ENCODE peak calls at places on chromosomes 3 and 15, in five cellular contexts. One of them, this sample, is unnamed.

GRCh38 chr3:52313774-52314188 is 2.3 kb upstream of the DNAH1 start:
- DNase-seq in EL: peak; percentile 39
- DNase-seq in heart left ventricle: peak; percentile 50
- DNase-seq in activated CD8-positive, alpha-beta memory T cell treated with anti-CD3 and anti-CD28 coated beads for 1 hour: no peak
- DNase-seq in GM23248: peak; percentile 55
- DNase-seq in this sample: no peak

GRCh38 chr3:62203152-62203551 is 170.2 kb downstream of the FEZF2 start:
- DNase-seq in EL: no peak
- DNase-seq in GM23248: no peak
- DNase-seq in activated CD8-positive, alpha-beta memory T cell treated with anti-CD3 and anti-CD28 coated beads for 1 hour: no peak
- DNase-seq in heart left ventricle: no peak
- DNase-seq in this sample: no peak

GRCh38 chr15:25674948-25675347 is 188.2 kb downstream of the ATP10A start:
- DNase-seq in EL: no peak
- DNase-seq in heart left ventricle: peak; percentile 69
- DNase-seq in GM23248: no peak
- DNase-seq in activated CD8-positive, alpha-beta memory T cell treated with anti-CD3 and anti-CD28 coated beads for 1 hour: no peak
- DNase-seq in this sample: no peak

GRCh38 chr3:3800076-3800448 is 831 bp downstream of the LRRN1 start:
- DNase-seq in EL: no peak
- DNase-seq in heart left ventricle: no peak
- DNase-seq in activated CD8-positive, alpha-beta memory T cell treated with anti-CD3 and anti-CD28 coated beads for 1 hour: no peak
- DNase-seq in GM23248: no peak
- DNase-seq in this sample: no peak

GRCh38 chr3:130849111-130849552 is 44.8 kb upstream of the ATP2C1 start:
- DNase-seq in EL: no peak
- DNase-seq in GM23248: no peak
- DNase-seq in heart left ventricle: peak; percentile 37
- DNase-seq in activated CD8-positive, alpha-beta memory T cell treated with anti-CD3 and anti-CD28 coated beads for 1 hour: no peak
- DNase-seq in this sample: no peak

GRCh38 chr15:80536231-80536630 is 132.0 kb downstream of the ARNT2 start:
- DNase-seq in activated CD8-positive, alpha-beta memory T cell treated with anti-CD3 and anti-CD28 coated beads for 1 hour: no peak
- DNase-seq in heart left ventricle: no peak
- DNase-seq in GM23248: no peak
- DNase-seq in EL: no peak
- DNase-seq in this sample: no peak

GRCh38 chr3:127027061-127027735 is 44.3 kb downstream of the PLXNA1 start:
- DNase-seq in heart left ventricle: no peak
- DNase-seq in GM23248: no peak
- DNase-seq in EL: no peak
- DNase-seq in activated CD8-positive, alpha-beta memory T cell treated with anti-CD3 and anti-CD28 coated beads for 1 hour: no peak
- DNase-seq in this sample: no peak

GRCh38 chr3:97291901-97292300 is 472.7 kb upstream of the ARL6 start:
- DNase-seq in heart left ventricle: no peak
- DNase-seq in GM23248: no peak
- DNase-seq in activated CD8-positive, alpha-beta memory T cell treated with anti-CD3 and anti-CD28 coated beads for 1 hour: no peak
- DNase-seq in EL: no peak
- DNase-seq in this sample: no peak

GRCh38 chr15:59249816-59250215 is 43.2 kb downstream of the LDHAL6B start:
- DNase-seq in GM23248: no peak
- DNase-seq in EL: no peak
- DNase-seq in activated CD8-positive, alpha-beta memory T cell treated with anti-CD3 and anti-CD28 coated beads for 1 hour: no peak
- DNase-seq in heart left ventricle: no peak
- DNase-seq in this sample: no peak

GRCh38 chr3:46239301-46239938 is 2.8 kb upstream of the CCR3 start:
- DNase-seq in EL: no peak
- DNase-seq in GM23248: no peak
- DNase-seq in activated CD8-positive, alpha-beta memory T cell treated with anti-CD3 and anti-CD28 coated beads for 1 hour: no peak
- DNase-seq in heart left ventricle: no peak
- DNase-seq in this sample: peak; percentile 9

GRCh38 chr3:107001635-107002034 is 375.6 kb upstream of the CCDC54 start:
- DNase-seq in heart left ventricle: no peak
- DNase-seq in activated CD8-positive, alpha-beta memory T cell treated with anti-CD3 and anti-CD28 coated beads for 1 hour: no peak
- DNase-seq in GM23248: no peak
- DNase-seq in EL: peak; percentile 50
- DNase-seq in this sample: no peak

GRCh38 chr3:172272699-172273098 is 175.6 kb downstream of the GHSR start:
- DNase-seq in activated CD8-positive, alpha-beta memory T cell treated with anti-CD3 and anti-CD28 coated beads for 1 hour: no peak
- DNase-seq in heart left ventricle: no peak
- DNase-seq in GM23248: peak; percentile 68
- DNase-seq in EL: no peak
- DNase-seq in this sample: no peak

GRCh38 chr3:72086051-72086711 is 301.2 kb upstream of the PROK2 start:
- DNase-seq in heart left ventricle: no peak
- DNase-seq in GM23248: peak; percentile 58
- DNase-seq in EL: no peak
- DNase-seq in activated CD8-positive, alpha-beta memory T cell treated with anti-CD3 and anti-CD28 coated beads for 1 hour: no peak
- DNase-seq in this sample: no peak

GRCh38 chr3:122030381-122031122 is 8.5 kb upstream of the ILDR1 start:
- DNase-seq in GM23248: peak; percentile 42
- DNase-seq in EL: peak; percentile 42
- DNase-seq in activated CD8-positive, alpha-beta memory T cell treated with anti-CD3 and anti-CD28 coated beads for 1 hour: no peak
- DNase-seq in heart left ventricle: no peak
- DNase-seq in this sample: no peak

GRCh38 chr15:88448991-88449461 is 18.2 kb downstream of the MRPL46 start:
- DNase-seq in activated CD8-positive, alpha-beta memory T cell treated with anti-CD3 and anti-CD28 coated beads for 1 hour: no peak
- DNase-seq in GM23248: no peak
- DNase-seq in EL: no peak
- DNase-seq in heart left ventricle: no peak
- DNase-seq in this sample: no peak

GRCh38 chr15:101522091-101522490 is 32.6 kb upstream of the PCSK6 start:
- DNase-seq in GM23248: no peak
- DNase-seq in activated CD8-positive, alpha-beta memory T cell treated with anti-CD3 and anti-CD28 coated beads for 1 hour: no peak
- DNase-seq in EL: no peak
- DNase-seq in heart left ventricle: no peak
- DNase-seq in this sample: no peak